ENCODE peak calls at places on chromosomes 6 and 20, in four cellular contexts. X, N, A and G are unnamed samples.

GRCh38 chr6:162251257-162251656 is 476.3 kb downstream of the PRKN start:
- DNase-seq in X (no peak), N (no peak), A (peak), G (no peak)

GRCh38 chr6:166318649-166319600 is 10.7 kb upstream of the PRR18 start:
- DNase-seq in X (no peak), N (no peak), A (no peak), G (no peak)

GRCh38 chr20:542777-543368 is 717 bp downstream of the CSNK2A1 start:
- DNase-seq in X (peak), N (no peak), A (no peak), G (no peak)

GRCh38 chr20:13344671-13345070 is 123.6 kb downstream of the ISM1 start:
- DNase-seq in X (no peak), N (no peak), A (no peak), G (no peak)

GRCh38 chr6:56246941-56247653 is at the start of gene COL21A1:
- DNase-seq in X (peak), N (no peak), A (no peak), G (peak)

GRCh38 chr6:108699290-108700041 is 138.7 kb downstream of the FOXO3 start:
- DNase-seq in X (no peak), N (no peak), A (no peak), G (no peak)

GRCh38 chr20:41436679-41437078 is 70.1 kb upstream of the EMILIN3 start:
- DNase-seq in X (no peak), N (peak), A (no peak), G (no peak)

GRCh38 chr6:109069746-109070145 is 24.9 kb downstream of the SESN1 start:
- DNase-seq in X (no peak), N (no peak), A (no peak), G (no peak)

GRCh38 chr6:111837641-111838500 is 35.4 kb downstream of the FYN start:
- DNase-seq in X (no peak), N (no peak), A (no peak), G (no peak)

GRCh38 chr6:34146801-34147592 is 1.1 kb upstream of the GRM4 start:
- DNase-seq in X (no peak), N (peak), A (no peak), G (no peak)

GRCh38 chr6:141685416-141685815 is 447.3 kb upstream of the GJE1 start:
- DNase-seq in X (no peak), N (peak), A (no peak), G (no peak)

GRCh38 chr20:5353624-5354496 is 37.1 kb upstream of the PROKR2 start:
- DNase-seq in X (peak), N (peak), A (peak), G (no peak)

GRCh38 chr20:44336086-44336485 is 757 bp upstream of the R3HDML start:
- DNase-seq in X (no peak), N (no peak), A (no peak), G (peak)

GRCh38 chr6:163249651-163250101 is 164.8 kb upstream of the QKI start:
- DNase-seq in X (no peak), N (no peak), A (no peak), G (no peak)

GRCh38 chr20:1430004-1430451 is 36.6 kb downstream of the NSFL1C start:
- DNase-seq in X (no peak), N (peak), A (no peak), G (no peak)

GRCh38 chr6:118770112-118770788 is 118.9 kb upstream of the CEP85L start:
- DNase-seq in X (no peak), N (no peak), A (no peak), G (no peak)

GRCh38 chr6:128494440-128494839 is 26.0 kb downstream of the PTPRK start:
- DNase-seq in X (no peak), N (no peak), A (no peak), G (no peak)

GRCh38 chr6:21500314-21500713 is 93.2 kb upstream of the SOX4 start:
- DNase-seq in X (no peak), N (no peak), A (no peak), G (no peak)
- TF ChIP-seq CEBPB in X (no peak), N (no peak), A (no peak), G (no peak)

GRCh38 chr6:157019733-157020132 is 242.6 kb downstream of the ARID1B start:
- DNase-seq in X (no peak), N (peak), A (no peak), G (no peak)

GRCh38 chr6:157022022-157022740 is 245.0 kb downstream of the ARID1B start:
- DNase-seq in X (peak), N (peak), A (peak), G (no peak)

GRCh38 chr6:157021267-157022021 is 244.3 kb downstream of the ARID1B start:
- DNase-seq in X (peak), N (peak), A (peak), G (peak)

GRCh38 chr6:157019115-157019628 is 242.0 kb downstream of the ARID1B start:
- DNase-seq in X (no peak), N (peak), A (no peak), G (no peak)

DNA sequence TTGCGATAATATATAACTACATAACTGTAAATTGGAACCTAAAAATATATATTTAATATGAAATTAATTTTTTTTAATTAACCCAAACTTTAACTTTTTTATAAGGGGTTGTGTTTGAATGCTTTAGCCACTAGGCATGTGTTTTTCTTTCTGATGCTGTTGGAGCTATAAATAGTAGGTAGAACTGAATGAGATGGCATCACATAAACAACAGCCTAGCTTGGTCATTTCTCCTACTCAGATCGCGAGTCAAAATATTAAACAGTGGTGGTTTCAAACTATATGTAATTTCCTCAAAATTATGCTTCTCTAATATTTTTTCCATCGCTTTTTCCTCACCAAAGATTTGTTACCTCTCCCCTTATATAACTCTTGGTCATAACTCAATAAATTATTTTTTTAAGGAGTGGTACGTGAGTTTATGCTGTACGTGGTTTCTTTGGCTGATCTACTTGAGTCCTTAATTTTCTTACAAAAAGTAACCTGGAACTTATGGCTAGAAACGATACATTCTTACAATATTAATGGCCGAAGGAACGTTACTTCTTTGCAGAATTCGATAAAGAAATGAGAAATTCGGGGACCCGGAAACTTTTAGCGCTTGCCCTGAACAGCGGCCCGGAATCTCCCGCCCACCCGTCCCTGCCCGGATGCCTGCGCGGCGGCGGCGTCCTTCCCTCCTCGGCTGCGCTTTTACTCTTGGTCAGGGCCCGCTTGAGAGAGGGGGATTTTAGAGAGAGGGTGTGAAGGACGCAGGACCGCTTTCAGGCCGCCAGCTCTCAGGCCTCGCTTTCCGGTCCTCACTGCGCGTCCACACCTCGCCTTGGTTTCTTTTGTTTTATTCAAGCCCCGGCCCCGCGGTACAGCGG is 243.5 kb downstream of the ARID1B start:
- DNase-seq in X (peak), N (peak), A (peak), G (no peak)
- TF ChIP-seq CEBPB in X (no peak), N (no peak), A (no peak), G (no peak)

GRCh38 chr6:135522975-135523692 is 25.6 kb upstream of the AHI1 start:
- DNase-seq in X (no peak), N (peak), A (no peak), G (no peak)
- TF ChIP-seq CEBPB in X (peak), N (peak), A (no peak), G (no peak)

GRCh38 chr6:2798586-2799134 is 33.5 kb downstream of the WRNIP1 start:
- DNase-seq in X (no peak), N (no peak), A (no peak), G (no peak)

GRCh38 chr6:2802521-2803060 is 37.4 kb downstream of the WRNIP1 start:
- DNase-seq in X (no peak), N (no peak), A (no peak), G (no peak)

GRCh38 chr6:2799936-2800527 is 34.8 kb downstream of the WRNIP1 start:
- DNase-seq in X (no peak), N (no peak), A (no peak), G (no peak)

GRCh38 chr6:2797564-2798014 is 32.4 kb downstream of the WRNIP1 start:
- DNase-seq in X (no peak), N (no peak), A (no peak), G (no peak)

DNA sequence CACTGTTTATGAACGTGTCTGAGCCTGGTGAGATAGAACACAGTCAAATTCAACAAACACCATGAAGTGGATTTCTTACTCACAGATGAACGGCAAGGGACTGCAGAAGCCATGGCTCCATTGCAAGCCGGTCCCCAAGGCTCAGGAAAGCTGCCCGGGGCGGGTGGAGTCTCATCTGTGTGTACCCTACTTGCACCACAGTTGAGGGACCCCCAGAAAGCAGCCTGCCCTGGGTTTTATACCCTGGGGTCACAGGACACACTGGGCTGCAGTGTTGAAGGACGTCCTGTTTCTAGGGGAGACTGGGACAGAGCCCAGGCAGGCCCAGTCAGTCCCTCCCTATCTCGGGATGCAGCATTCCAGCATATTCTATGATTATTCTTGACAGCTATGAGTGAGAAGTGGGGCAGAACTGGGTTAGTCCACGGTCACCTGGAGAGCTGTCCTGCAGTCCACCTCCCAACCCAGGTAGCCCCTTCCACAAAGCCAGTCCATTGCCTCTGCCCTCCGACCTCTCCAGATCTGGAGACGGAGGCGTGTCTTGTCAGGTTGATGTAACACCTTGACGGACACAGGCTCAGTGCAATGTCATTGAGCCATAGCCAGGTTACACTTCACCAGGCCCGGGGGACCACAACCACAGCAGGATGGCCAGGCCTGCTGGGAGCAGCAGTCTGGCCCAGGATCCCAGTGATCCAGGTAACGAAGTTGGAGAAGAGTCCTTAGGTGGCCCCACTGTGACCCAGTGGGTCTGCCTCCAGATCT is 35.5 kb downstream of the WRNIP1 start:
- DNase-seq in X (no peak), N (no peak), A (no peak), G (no peak)
- TF ChIP-seq CEBPB in X (no peak), N (no peak), A (no peak), G (no peak)

GRCh38 chr6:389622-390021 is 1.9 kb upstream of the IRF4 start:
- DNase-seq in X (no peak), N (no peak), A (no peak), G (no peak)
- TF ChIP-seq CEBPB in X (no peak), N (no peak), A (no peak), G (no peak)

GRCh38 chr6:16762547-16763477 is 1.6 kb upstream of the ATXN1 start:
- DNase-seq in X (peak), N (peak), A (peak), G (no peak)
- TF ChIP-seq CEBPB in X (no peak), N (peak), A (peak), G (no peak)

GRCh38 chr6:143505537-143505936 is 6.0 kb downstream of the FUCA2 start:
- DNase-seq in X (no peak), N (no peak), A (no peak), G (no peak)

GRCh38 chr6:143506199-143506598 is 5.3 kb downstream of the FUCA2 start:
- DNase-seq in X (no peak), N (no peak), A (no peak), G (no peak)

GRCh38 chr6:143505111-143505510 is 6.4 kb downstream of the FUCA2 start:
- DNase-seq in X (no peak), N (no peak), A (no peak), G (no peak)

GRCh38 chr6:143506620-143507019 is 4.9 kb downstream of the FUCA2 start:
- DNase-seq in X (no peak), N (no peak), A (no peak), G (no peak)

GRCh38 chr6:143504369-143504768 is 7.2 kb downstream of the FUCA2 start:
- DNase-seq in X (no peak), N (peak), A (no peak), G (no peak)
- TF ChIP-seq CEBPB in X (no peak), N (peak), A (no peak), G (no peak)

GRCh38 chr6:329888-330691 is 37.8 kb downstream of the DUSP22 start:
- DNase-seq in X (no peak), N (peak), A (no peak), G (no peak)

GRCh38 chr6:330948-331347 is 38.7 kb downstream of the DUSP22 start:
- DNase-seq in X (no peak), N (no peak), A (no peak), G (no peak)

GRCh38 chr6:333379-334002 is 41.2 kb downstream of the DUSP22 start:
- DNase-seq in X (no peak), N (peak), A (no peak), G (no peak)

GRCh38 chr6:332671-333070 is 40.4 kb downstream of the DUSP22 start:
- DNase-seq in X (no peak), N (peak), A (no peak), G (no peak)

GRCh38 chr6:331622-332521 is 39.6 kb downstream of the DUSP22 start:
- DNase-seq in X (no peak), N (no peak), A (no peak), G (no peak)
- TF ChIP-seq CEBPB in X (no peak), N (no peak), A (no peak), G (no peak)

GRCh38 chr6:147371325-147371724 is 137.2 kb upstream of the SAMD5 start:
- DNase-seq in X (no peak), N (no peak), A (no peak), G (no peak)

GRCh38 chr6:147361582-147361981 is 146.9 kb upstream of the SAMD5 start:
- DNase-seq in X (no peak), N (no peak), A (no peak), G (no peak)

GRCh38 chr6:147366290-147366689 is 142.2 kb upstream of the SAMD5 start:
- DNase-seq in X (no peak), N (no peak), A (no peak), G (no peak)
- TF ChIP-seq CEBPB in X (no peak), N (no peak), A (no peak), G (no peak)